ENCODE peak calls at places on chromosomes 4 and X, in four cellular contexts. O, X, B and R are unnamed samples.

GRCh38 chr4:183636488-183636887 is 22.5 kb downstream of the RWDD4 start:
- DNase-seq in O (no peak), X (no peak), B (no peak), R (peak; percentile 23)

GRCh38 chrX:154549766-154550165 is 2.3 kb downstream of the IKBKG start:
- DNase-seq in O (no peak), X (peak; percentile 23), B (no peak), R (peak; percentile 74)

GRCh38 chr4:15677507-15677988 is 4.1 kb upstream of the FAM200B start:
- DNase-seq in O (no peak), X (peak; percentile 95), B (peak; percentile 91), R (peak; percentile 99)

GRCh38 chr4:112378858-112379257 is 81.7 kb downstream of the ALPK1 start:
- DNase-seq in O (no peak), X (no peak), B (no peak), R (no peak)

GRCh38 chr4:124711469-124712416 is 789 bp downstream of the ANKRD50 start:
- DNase-seq in O (peak; percentile 25), X (peak; percentile 73), B (no peak), R (peak; percentile 75)

GRCh38 chr4:140233811-140234696 is 80.1 kb upstream of the MAML3 start:
- DNase-seq in O (no peak), X (peak; percentile 53), B (no peak), R (peak; percentile 35)

GRCh38 chr4:71004281-71004851 is 10.9 kb downstream of the DCK start:
- DNase-seq in O (peak; percentile 65), X (no peak), B (no peak), R (no peak)

GRCh38 chr4:5206391-5206790 is 155.1 kb downstream of the STK32B start:
- DNase-seq in O (no peak), X (peak; percentile 92), B (no peak), R (no peak)

GRCh38 chr4:1574601-1575417 is 109.3 kb downstream of the FAM53A start:
- DNase-seq in O (no peak), X (no peak), B (no peak), R (no peak)

GRCh38 chr4:186700746-186701145 is 22.9 kb downstream of the FAT1 start:
- DNase-seq in O (no peak), X (peak; percentile 36), B (no peak), R (peak; percentile 63)

GRCh38 chr4:168514249-168514852 is 17.5 kb downstream of the PALLD start:
- DNase-seq in O (no peak), X (peak; percentile 52), B (no peak), R (peak; percentile 46)

GRCh38 chrX:17521871-17522693 is 147.1 kb downstream of the NHS start:
- DNase-seq in O (no peak), X (peak; percentile 67), B (no peak), R (peak; percentile 70)

GRCh38 chr4:772118-772517 is 53.8 kb downstream of the CPLX1 start:
- DNase-seq in O (no peak), X (no peak), B (no peak), R (no peak)

GRCh38 chr4:109588176-109588575 is 28.1 kb downstream of the MCUB start:
- DNase-seq in O (peak; percentile 40), X (no peak), B (no peak), R (peak; percentile 68)

GRCh38 chrX:1453951-1454785 is 1.5 kb upstream of the ASMTL start:
- DNase-seq in O (peak; percentile 90), X (peak; percentile 76), B (no peak), R (peak; percentile 79)

GRCh38 chr4:99861120-99861905 is 32.9 kb downstream of the LAMTOR3 start:
- DNase-seq in O (no peak), X (peak; percentile 30), B (no peak), R (no peak)

GRCh38 chrX:109911046-109911445 is 91.9 kb upstream of the TMEM164 start:
- DNase-seq in O (no peak), X (peak; percentile 14), B (no peak), R (no peak)

GRCh38 chrX:50812995-50813842 is 775 bp downstream of the SHROOM4 start:
- DNase-seq in O (no peak), X (peak; percentile 55), B (no peak), R (peak; percentile 54)

GRCh38 chr4:76453232-76453631 is 18.2 kb downstream of the SHROOM3 start:
- DNase-seq in O (no peak), X (no peak), B (no peak), R (no peak)

GRCh38 chr4:77695769-77696168 is 90.1 kb downstream of the CXCL13 start:
- DNase-seq in O (no peak), X (peak; percentile 92), B (peak; percentile 75), R (peak; percentile 95)

GRCh38 chrX:139052461-139052860 is 340.9 kb upstream of the FGF13 start:
- DNase-seq in O (no peak), X (no peak), B (peak; percentile 16), R (peak; percentile 64)

GRCh38 chrX:13223868-13224555 is 95.8 kb downstream of the ATXN3L start:
- DNase-seq in O (no peak), X (peak; percentile 96), B (peak; percentile 52), R (peak; percentile 89)

GRCh38 chr4:54586343-54586953 is 71.3 kb upstream of the KIT start:
- DNase-seq in O (no peak), X (peak; percentile 93), B (peak; percentile 41), R (peak; percentile 44)

GRCh38 chr4:35461931-35462659 is 782.2 kb downstream of the ARAP2 start:
- DNase-seq in O (no peak), X (no peak), B (no peak), R (peak; percentile 2)

GRCh38 chr4:155512069-155512468 is 135.3 kb upstream of the MAP9 start:
- DNase-seq in O (no peak), X (no peak), B (no peak), R (no peak)